ENCODE peak calls at places on chromosomes 1 and 21, in nine cellular contexts. One of them, this sample, is unnamed.

GRCh38 chr1:209364716-209365115 is 218.8 kb upstream of the CAMK1G start:
- DNase-seq in H9: no peak
- DNase-seq in fibroblast of lung: peak
- DNase-seq in MM.1S: no peak
- DNase-seq in IMR-90: no peak
- DNase-seq in neural progenitor cell: no peak
- DNase-seq in K562: no peak
- DNase-seq in endothelial cell of umbilical vein: no peak
- DNase-seq in neuronal stem cell: no peak
- DNase-seq in this sample: no peak

GRCh38 chr21:16072692-16073091 is 342.9 kb downstream of the USP25 start:
- DNase-seq in H9: no peak
- DNase-seq in fibroblast of lung: peak
- DNase-seq in MM.1S: no peak
- DNase-seq in IMR-90: peak
- DNase-seq in neural progenitor cell: no peak
- DNase-seq in K562: no peak
- DNase-seq in endothelial cell of umbilical vein: no peak
- DNase-seq in neuronal stem cell: no peak
- DNase-seq in this sample: no peak

GRCh38 chr1:200415693-200416593 is 6.1 kb upstream of the ZNF281 start:
- DNase-seq in H9: no peak
- DNase-seq in fibroblast of lung: peak
- DNase-seq in MM.1S: peak
- DNase-seq in IMR-90: peak
- DNase-seq in neural progenitor cell: no peak
- DNase-seq in K562: no peak
- DNase-seq in endothelial cell of umbilical vein: peak
- DNase-seq in neuronal stem cell: no peak
- DNase-seq in this sample: no peak

GRCh38 chr1:181791721-181792120 is 269.8 kb downstream of the ZNF648 start:
- DNase-seq in H9: no peak
- DNase-seq in fibroblast of lung: no peak
- DNase-seq in MM.1S: no peak
- DNase-seq in IMR-90: no peak
- DNase-seq in neural progenitor cell: no peak
- DNase-seq in K562: no peak
- DNase-seq in endothelial cell of umbilical vein: no peak
- DNase-seq in neuronal stem cell: no peak
- DNase-seq in this sample: no peak

GRCh38 chr1:235176486-235176885 is 15.4 kb upstream of the RBM34 start:
- DNase-seq in H9: no peak
- DNase-seq in fibroblast of lung: no peak
- DNase-seq in MM.1S: no peak
- DNase-seq in IMR-90: no peak
- DNase-seq in neural progenitor cell: no peak
- DNase-seq in K562: no peak
- DNase-seq in endothelial cell of umbilical vein: no peak
- DNase-seq in neuronal stem cell: no peak
- DNase-seq in this sample: no peak

GRCh38 chr1:31436596-31437432 is 23.8 kb downstream of the SERINC2 start:
- DNase-seq in H9: peak
- DNase-seq in fibroblast of lung: no peak
- DNase-seq in MM.1S: no peak
- DNase-seq in IMR-90: no peak
- DNase-seq in neural progenitor cell: no peak
- DNase-seq in K562: no peak
- DNase-seq in endothelial cell of umbilical vein: no peak
- DNase-seq in neuronal stem cell: no peak
- DNase-seq in this sample: no peak

GRCh38 chr1:26391450-26391849 is 18.9 kb upstream of the ZNF683 start:
- DNase-seq in H9: peak
- DNase-seq in fibroblast of lung: peak
- DNase-seq in MM.1S: no peak
- DNase-seq in IMR-90: peak
- DNase-seq in neural progenitor cell: peak
- DNase-seq in K562: peak
- DNase-seq in endothelial cell of umbilical vein: peak
- DNase-seq in neuronal stem cell: no peak
- DNase-seq in this sample: no peak

GRCh38 chr21:36639769-36640168 is 59.1 kb upstream of the SIM2 start:
- DNase-seq in H9: no peak
- DNase-seq in fibroblast of lung: no peak
- DNase-seq in MM.1S: no peak
- DNase-seq in IMR-90: no peak
- DNase-seq in neural progenitor cell: no peak
- DNase-seq in K562: no peak
- DNase-seq in endothelial cell of umbilical vein: no peak
- DNase-seq in neuronal stem cell: no peak
- DNase-seq in this sample: peak

GRCh38 chr1:164771568-164772350 is 212.8 kb downstream of the PBX1 start:
- DNase-seq in H9: no peak
- DNase-seq in fibroblast of lung: peak
- DNase-seq in MM.1S: no peak
- DNase-seq in IMR-90: peak
- DNase-seq in neural progenitor cell: no peak
- DNase-seq in K562: no peak
- DNase-seq in endothelial cell of umbilical vein: peak
- DNase-seq in neuronal stem cell: no peak
- DNase-seq in this sample: no peak

GRCh38 chr1:206466840-206467649 is 3.2 kb upstream of the IKBKE start:
- DNase-seq in H9: no peak
- DNase-seq in fibroblast of lung: no peak
- DNase-seq in MM.1S: no peak
- DNase-seq in IMR-90: no peak
- DNase-seq in neural progenitor cell: no peak
- DNase-seq in K562: peak
- DNase-seq in endothelial cell of umbilical vein: no peak
- DNase-seq in neuronal stem cell: no peak
- DNase-seq in this sample: no peak

GRCh38 chr1:213995603-213996002 is 7.8 kb downstream of the PROX1 start:
- DNase-seq in H9: no peak
- DNase-seq in fibroblast of lung: no peak
- DNase-seq in MM.1S: no peak
- DNase-seq in IMR-90: no peak
- DNase-seq in neural progenitor cell: no peak
- DNase-seq in K562: no peak
- DNase-seq in endothelial cell of umbilical vein: no peak
- DNase-seq in neuronal stem cell: no peak
- DNase-seq in this sample: no peak

GRCh38 chr21:38434913-38435533 is 63.3 kb downstream of the ERG start:
- DNase-seq in H9: no peak
- DNase-seq in fibroblast of lung: peak
- DNase-seq in MM.1S: no peak
- DNase-seq in IMR-90: peak
- DNase-seq in neural progenitor cell: no peak
- DNase-seq in K562: no peak
- DNase-seq in endothelial cell of umbilical vein: peak
- DNase-seq in neuronal stem cell: no peak
- DNase-seq in this sample: no peak

GRCh38 chr21:38800924-38801744 is 4.6 kb upstream of the ETS2 start:
- DNase-seq in H9: no peak
- DNase-seq in fibroblast of lung: no peak
- DNase-seq in MM.1S: no peak
- DNase-seq in IMR-90: no peak
- DNase-seq in neural progenitor cell: no peak
- DNase-seq in K562: no peak
- DNase-seq in endothelial cell of umbilical vein: no peak
- DNase-seq in neuronal stem cell: no peak
- DNase-seq in this sample: no peak

GRCh38 chr1:5745776-5746610 is 246.2 kb downstream of the NPHP4 start:
- DNase-seq in H9: peak
- DNase-seq in fibroblast of lung: peak
- DNase-seq in MM.1S: peak
- DNase-seq in IMR-90: peak
- DNase-seq in neural progenitor cell: peak
- DNase-seq in K562: peak
- DNase-seq in endothelial cell of umbilical vein: peak
- DNase-seq in neuronal stem cell: peak
- DNase-seq in this sample: peak

GRCh38 chr1:204102719-204103118 is 29.8 kb downstream of the SOX13 start:
- DNase-seq in H9: no peak
- DNase-seq in fibroblast of lung: peak
- DNase-seq in MM.1S: peak
- DNase-seq in IMR-90: no peak
- DNase-seq in neural progenitor cell: no peak
- DNase-seq in K562: no peak
- DNase-seq in endothelial cell of umbilical vein: peak
- DNase-seq in neuronal stem cell: no peak
- DNase-seq in this sample: no peak

GRCh38 chr21:26041441-26042180 is 129.0 kb downstream of the APP start:
- DNase-seq in H9: no peak
- DNase-seq in fibroblast of lung: peak
- DNase-seq in MM.1S: no peak
- DNase-seq in IMR-90: peak
- DNase-seq in neural progenitor cell: no peak
- DNase-seq in K562: no peak
- DNase-seq in endothelial cell of umbilical vein: no peak
- DNase-seq in neuronal stem cell: no peak
- DNase-seq in this sample: no peak

GRCh38 chr21:46110499-46111192 is 12.7 kb downstream of the COL6A2 start:
- DNase-seq in H9: peak
- DNase-seq in fibroblast of lung: no peak
- DNase-seq in MM.1S: no peak
- DNase-seq in IMR-90: no peak
- DNase-seq in neural progenitor cell: no peak
- DNase-seq in K562: no peak
- DNase-seq in endothelial cell of umbilical vein: no peak
- DNase-seq in neuronal stem cell: no peak
- DNase-seq in this sample: no peak

GRCh38 chr1:204523605-204524215 is 7.5 kb downstream of the MDM4 start:
- DNase-seq in H9: peak
- DNase-seq in fibroblast of lung: peak
- DNase-seq in MM.1S: no peak
- DNase-seq in IMR-90: no peak
- DNase-seq in neural progenitor cell: no peak
- DNase-seq in K562: no peak
- DNase-seq in endothelial cell of umbilical vein: no peak
- DNase-seq in neuronal stem cell: no peak
- DNase-seq in this sample: no peak

GRCh38 chr1:183568176-183569041 is 21.9 kb downstream of the NCF2 start:
- DNase-seq in H9: no peak
- DNase-seq in fibroblast of lung: peak
- DNase-seq in MM.1S: no peak
- DNase-seq in IMR-90: no peak
- DNase-seq in neural progenitor cell: no peak
- DNase-seq in K562: no peak
- DNase-seq in endothelial cell of umbilical vein: peak
- DNase-seq in neuronal stem cell: no peak
- DNase-seq in this sample: no peak

DNA sequence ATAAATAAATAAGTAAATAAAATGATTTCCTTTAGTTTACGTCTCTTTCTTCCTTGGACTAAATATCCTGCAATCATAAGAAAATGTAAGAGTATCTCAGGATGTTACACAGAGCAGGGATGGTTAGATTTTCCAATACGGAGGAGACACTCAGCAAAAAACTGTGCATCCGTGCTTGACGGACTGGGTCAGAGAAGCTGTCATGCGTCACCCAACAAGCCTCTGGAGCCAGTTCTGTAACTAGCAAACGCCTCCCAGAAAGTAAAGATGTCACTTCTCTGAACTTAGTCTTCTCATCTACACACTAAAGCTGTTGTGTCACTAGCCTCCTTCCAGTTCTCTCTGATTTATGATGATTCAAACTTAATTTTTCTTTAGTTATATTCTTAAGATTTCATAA is 3.4 kb downstream of the CFHR4 start:
- DNase-seq in H9: no peak
- DNase-seq in fibroblast of lung: no peak
- DNase-seq in MM.1S: no peak
- DNase-seq in IMR-90: no peak
- DNase-seq in neural progenitor cell: no peak
- DNase-seq in K562: no peak
- DNase-seq in endothelial cell of umbilical vein: no peak
- DNase-seq in neuronal stem cell: no peak
- DNase-seq in this sample: no peak
- H2AFZ ChIP-seq in H9: no peak
- H2AFZ ChIP-seq in fibroblast of lung: no peak
- H2AFZ ChIP-seq in MM.1S: no peak
- H2AFZ ChIP-seq in IMR-90: no peak
- H2AFZ ChIP-seq in neural progenitor cell: peak
- H2AFZ ChIP-seq in K562: no peak
- H2AFZ ChIP-seq in endothelial cell of umbilical vein: no peak
- H2AFZ ChIP-seq in neuronal stem cell: no peak
- H2AFZ ChIP-seq in this sample: no peak

GRCh38 chr1:180219776-180220175 is 10.3 kb upstream of the LHX4 start:
- DNase-seq in H9: no peak
- DNase-seq in fibroblast of lung: no peak
- DNase-seq in MM.1S: no peak
- DNase-seq in IMR-90: no peak
- DNase-seq in neural progenitor cell: no peak
- DNase-seq in K562: no peak
- DNase-seq in endothelial cell of umbilical vein: no peak
- DNase-seq in neuronal stem cell: no peak
- DNase-seq in this sample: no peak
- H2AFZ ChIP-seq in H9: no peak
- H2AFZ ChIP-seq in fibroblast of lung: no peak
- H2AFZ ChIP-seq in MM.1S: no peak
- H2AFZ ChIP-seq in IMR-90: no peak
- H2AFZ ChIP-seq in neural progenitor cell: peak
- H2AFZ ChIP-seq in K562: no peak
- H2AFZ ChIP-seq in endothelial cell of umbilical vein: no peak
- H2AFZ ChIP-seq in neuronal stem cell: peak
- H2AFZ ChIP-seq in this sample: no peak

GRCh38 chr1:51175278-51175677 is 60.8 kb upstream of the RNF11 start:
- DNase-seq in H9: no peak
- DNase-seq in fibroblast of lung: no peak
- DNase-seq in MM.1S: no peak
- DNase-seq in IMR-90: no peak
- DNase-seq in neural progenitor cell: no peak
- DNase-seq in K562: no peak
- DNase-seq in endothelial cell of umbilical vein: no peak
- DNase-seq in neuronal stem cell: no peak
- DNase-seq in this sample: no peak
- H2AFZ ChIP-seq in H9: no peak
- H2AFZ ChIP-seq in fibroblast of lung: no peak
- H2AFZ ChIP-seq in MM.1S: no peak
- H2AFZ ChIP-seq in IMR-90: no peak
- H2AFZ ChIP-seq in neural progenitor cell: peak
- H2AFZ ChIP-seq in K562: no peak
- H2AFZ ChIP-seq in endothelial cell of umbilical vein: no peak
- H2AFZ ChIP-seq in neuronal stem cell: no peak
- H2AFZ ChIP-seq in this sample: peak

DNA sequence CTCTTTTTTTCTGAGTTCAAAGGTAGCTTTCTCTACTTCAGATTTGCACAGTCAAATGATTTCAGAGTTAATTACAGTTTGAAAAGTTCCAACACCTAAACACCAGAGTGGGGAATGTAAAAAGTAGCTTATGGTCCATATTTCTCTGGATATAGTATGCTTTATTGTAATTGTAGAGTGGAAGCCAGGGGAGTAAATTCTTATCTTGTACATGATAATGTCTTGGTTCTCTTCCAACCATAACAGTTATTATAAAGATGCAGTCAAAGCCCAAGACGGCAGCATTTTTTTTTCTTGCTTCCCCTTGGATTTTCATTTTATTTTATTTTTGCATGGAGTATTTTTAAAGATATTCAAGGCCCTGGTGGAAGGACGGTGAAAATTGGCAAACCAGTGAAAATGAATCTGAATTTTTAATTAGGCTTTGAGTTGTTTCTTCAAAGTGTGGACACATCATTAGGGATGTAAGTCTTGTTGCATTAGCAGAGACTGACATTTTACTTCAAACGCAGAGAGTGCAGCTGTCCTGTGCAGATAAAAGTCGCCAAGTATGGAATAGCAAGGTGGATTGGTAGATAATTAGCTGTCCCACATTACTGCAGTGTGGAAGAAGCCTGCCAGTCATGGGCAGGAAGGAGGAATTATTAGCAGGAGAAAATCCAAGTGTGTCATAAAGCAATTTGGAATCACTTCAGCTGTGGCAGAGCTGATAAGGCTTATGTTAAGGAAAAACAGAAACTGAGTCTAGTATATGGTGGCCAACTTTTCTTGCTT is 11.3 kb downstream of the CACHD1 start:
- DNase-seq in H9: no peak
- DNase-seq in fibroblast of lung: peak
- DNase-seq in MM.1S: no peak
- DNase-seq in IMR-90: no peak
- DNase-seq in neural progenitor cell: no peak
- DNase-seq in K562: no peak
- DNase-seq in endothelial cell of umbilical vein: peak
- DNase-seq in neuronal stem cell: no peak
- DNase-seq in this sample: no peak
- H2AFZ ChIP-seq in H9: no peak
- H2AFZ ChIP-seq in fibroblast of lung: no peak
- H2AFZ ChIP-seq in MM.1S: no peak
- H2AFZ ChIP-seq in IMR-90: no peak
- H2AFZ ChIP-seq in neural progenitor cell: no peak
- H2AFZ ChIP-seq in K562: no peak
- H2AFZ ChIP-seq in endothelial cell of umbilical vein: no peak
- H2AFZ ChIP-seq in neuronal stem cell: no peak
- H2AFZ ChIP-seq in this sample: no peak